ENCODE peak calls at places on chromosome 18, in six cellular contexts. W is IMR-90, J is H7, F is spleen, L is BJ, S is dorsolateral prefrontal cortex. Y is an unnamed sample. For H3K27me3, the result is how much of the 10 kb centered on the place peaks cover.

GRCh38 chr18:63951302-63951705 is 2.2 kb downstream of the HMSD start:
- DNase-seq in W (peak), J (no peak), L (no peak), S (no peak), F (no peak), Y (no peak)

GRCh38 chr18:21359746-21360145 is 117.7 kb downstream of the GREB1L start:
- DNase-seq in L (peak), W (no peak), S (no peak), F (no peak), J (no peak), Y (no peak)

GRCh38 chr18:10482363-10482984 is 28.0 kb downstream of the APCDD1 start:
- DNase-seq in L (no peak), F (no peak), W (no peak), S (no peak), J (peak), Y (no peak)

GRCh38 chr18:56869189-56869777 is 218.1 kb downstream of the WDR7 start:
- DNase-seq in F (no peak), W (peak), J (no peak), S (no peak), L (peak), Y (no peak)

GRCh38 chr18:3008546-3008945 is 4.4 kb downstream of the LPIN2 start:
- DNase-seq in F (no peak), L (peak), W (peak), S (no peak), J (no peak), Y (peak)

GRCh38 chr18:45658756-45659155 is 43.5 kb downstream of the SLC14A2 start:
- DNase-seq in S (no peak), L (no peak), J (no peak), F (no peak), W (peak), Y (peak)

GRCh38 chr18:52903858-52904257 is 563.9 kb downstream of the DCC start:
- DNase-seq in J (peak), S (peak), W (no peak), L (no peak), F (no peak), Y (peak)

GRCh38 chr18:23209031-23209430 is 73.7 kb downstream of the CABLES1 start:
- DNase-seq in J (no peak), F (no peak), W (peak), L (no peak), S (no peak), Y (no peak)

GRCh38 chr18:21452381-21452780 is 148.1 kb downstream of the ESCO1 start:
- DNase-seq in W (no peak), L (no peak), F (no peak), J (no peak), S (no peak), Y (peak)

GRCh38 chr18:63073481-63073880 is 246.1 kb downstream of the BCL2 start:
- DNase-seq in L (no peak), W (no peak), J (no peak), F (no peak), S (no peak), Y (no peak)

GRCh38 chr18:41410007-41410406 is 545.0 kb upstream of the PIK3C3 start:
- DNase-seq in S (no peak), J (no peak), F (no peak), W (no peak), L (no peak), Y (no peak)

GRCh38 chr18:41324934-41325333 is 630.1 kb upstream of the PIK3C3 start:
- DNase-seq in L (peak), S (no peak), F (no peak), J (no peak), W (peak), Y (peak)

GRCh38 chr18:11004294-11004693 is 145.1 kb downstream of the PIEZO2 start:
- DNase-seq in S (no peak), J (no peak), W (peak), L (no peak), F (no peak), Y (no peak)

GRCh38 chr18:60549338-60549960 is 176.9 kb upstream of the MC4R start:
- DNase-seq in W (peak), J (no peak), L (peak), S (no peak), F (no peak), Y (no peak)

GRCh38 chr18:3162181-3162580 is 57.6 kb downstream of the MYOM1 start:
- DNase-seq in J (no peak), L (no peak), W (no peak), F (no peak), S (no peak), Y (peak)

GRCh38 chr18:4454548-4455112 is 477 bp downstream of the DLGAP1 start:
- DNase-seq in S (peak), F (no peak), J (peak), W (no peak), L (no peak), Y (no peak)
- H3K4me3 ChIP-seq in S (peak), F (no peak), J (peak), W (no peak), L (no peak), Y (peak)

GRCh38 chr18:5414546-5414945 is 119.0 kb upstream of the ZBTB14 start:
- DNase-seq in S (no peak), F (no peak), W (no peak), J (peak), L (no peak), Y (no peak)

GRCh38 chr18:5417342-5417741 is 121.8 kb upstream of the ZBTB14 start:
- DNase-seq in W (peak), S (peak), J (no peak), F (no peak), L (no peak), Y (no peak)

GRCh38 chr18:5416112-5416511 is 120.6 kb upstream of the ZBTB14 start:
- DNase-seq in W (no peak), L (no peak), J (no peak), S (no peak), F (no peak), Y (no peak)

GRCh38 chr18:5415035-5415434 is 119.5 kb upstream of the ZBTB14 start:
- DNase-seq in J (no peak), W (no peak), L (no peak), F (no peak), S (no peak), Y (no peak)

DNA sequence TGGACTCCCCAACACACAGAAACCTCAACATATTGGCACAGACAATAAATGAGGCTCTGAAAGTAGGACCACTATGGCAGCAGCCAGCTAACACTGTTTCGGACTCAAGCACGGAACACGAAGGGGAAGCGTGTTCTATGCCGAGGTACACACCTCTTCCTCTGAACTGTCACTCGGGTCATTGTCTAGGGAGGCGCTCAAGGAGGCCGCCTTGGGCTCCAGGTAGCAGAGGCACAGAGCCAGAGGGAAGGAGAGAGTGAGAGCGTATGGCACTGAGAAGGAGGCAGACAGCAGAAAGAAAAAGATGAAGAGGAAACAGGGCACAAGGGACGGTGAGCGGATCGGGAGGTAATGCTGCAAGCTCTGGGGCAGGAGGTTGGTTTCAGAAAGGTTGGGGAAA is 120.1 kb upstream of the ZBTB14 start:
- DNase-seq in S (no peak), F (no peak), L (no peak), J (no peak), W (no peak), Y (no peak)
- H3K27me3 ChIP-seq in S (under half), F (under half), L (under half), J (under half), W (under half), Y (under half)

DNA sequence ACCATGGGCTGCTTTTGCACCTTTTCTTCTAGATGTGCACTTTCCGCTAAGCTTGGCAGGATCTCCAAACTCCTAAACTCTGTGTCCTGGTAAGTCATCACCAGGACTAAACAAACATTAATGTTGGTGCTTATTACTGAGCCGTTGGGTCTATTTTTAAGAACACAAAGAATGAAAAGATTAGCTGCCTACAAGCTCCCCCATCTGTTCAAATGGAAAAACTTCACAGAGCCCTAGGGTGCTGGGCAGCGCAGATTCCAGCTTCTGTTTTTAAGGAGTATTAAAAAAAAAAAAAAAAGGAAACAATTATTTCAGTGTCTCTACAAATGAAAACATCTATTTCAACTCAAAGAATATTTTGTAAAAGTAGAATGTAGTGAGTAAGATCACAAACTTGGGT is 97.8 kb upstream of the AQP4 start:
- DNase-seq in S (no peak), F (no peak), L (no peak), W (no peak), J (no peak), Y (no peak)
- H3K4me3 ChIP-seq in S (no peak), F (no peak), L (no peak), W (no peak), J (no peak), Y (no peak)

DNA sequence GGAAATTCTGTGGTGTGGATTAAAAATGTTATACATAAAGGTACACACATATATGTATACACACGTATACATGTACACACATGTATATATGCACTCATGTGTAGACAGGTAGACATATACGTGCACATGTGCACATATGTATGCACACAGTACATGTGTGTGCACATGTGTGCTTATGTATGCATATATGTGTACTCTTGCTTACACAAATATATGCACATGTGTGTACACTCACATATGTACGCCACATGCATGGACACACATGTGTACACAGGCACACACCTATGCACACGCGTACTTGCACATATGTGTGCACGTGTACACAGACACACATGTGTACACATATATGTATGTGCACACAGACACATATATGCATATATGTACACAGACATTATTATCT is 142.8 kb upstream of the SALL3 start:
- DNase-seq in W (no peak), L (no peak), S (no peak), J (no peak), F (no peak), Y (no peak)
- H3K27me3 ChIP-seq in W (under half), L (under half), S (under half), J (under half), F (under half), Y (under half)

DNA sequence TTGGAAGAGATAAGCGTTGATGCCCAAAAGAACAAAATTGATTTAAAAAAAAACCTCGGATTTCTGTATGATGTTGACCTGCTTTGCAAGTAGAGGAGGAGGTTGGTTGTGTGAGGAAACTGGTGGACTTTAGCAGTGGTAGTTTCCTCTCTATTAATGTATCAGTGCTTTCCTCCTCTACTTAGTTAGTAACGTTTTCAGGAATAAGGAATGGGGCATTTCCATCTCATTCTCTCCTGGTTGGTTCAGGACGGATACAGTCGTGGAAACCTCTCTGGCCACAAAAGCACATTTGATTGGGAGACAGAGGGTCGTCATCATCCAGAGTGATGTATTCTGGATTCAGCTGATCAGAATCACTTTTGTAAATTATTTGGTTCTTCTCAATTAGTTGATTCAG is 1.5 kb downstream of the FHOD3 start:
- DNase-seq in W (no peak), J (no peak), F (no peak), S (no peak), L (no peak), Y (no peak)
- H3K4me3 ChIP-seq in W (no peak), J (no peak), F (no peak), S (peak), L (no peak), Y (no peak)

Y was measured in MG63.